ENCODE peak calls at places on chromosomes 3 and 15, in five cellular contexts. Q is activated CD8-positive, alpha-beta memory T cell treated with anti-CD3 and anti-CD28 coated beads for 24 hours; R is fibroblast of villous mesenchyme; B is stimulated activated CD4-positive, alpha-beta T cell treated with anti-CD3 and anti-CD28 coated beads, Interleukin-4, amount 100 ng/mL, for 24 hours; H is GM03348. W is an unnamed sample.
A peak's percentile ranks its signal among the peaks of the same experiment; 100 is the strongest.

GRCh38 chr3:188468672-188469071 is 314.7 kb downstream of the LPP start:
- DNase-seq in B (no peak), H (no peak), Q (no peak), R (peak; percentile 90), W (no peak)

GRCh38 chr3:125072310-125072709 is 16.5 kb upstream of the HEG1 start:
- DNase-seq in H (peak; percentile 44), B (no peak), Q (no peak), R (no peak), W (no peak)

GRCh38 chr3:193132247-193132646 is 108.8 kb upstream of the PLAAT1 start:
- DNase-seq in H (no peak), Q (no peak), R (no peak), B (no peak), W (no peak)

GRCh38 chr3:9914559-9915251 is 2.2 kb upstream of the IL17RC start:
- DNase-seq in H (no peak), Q (no peak), R (no peak), B (no peak), W (no peak)

GRCh38 chr3:27219127-27219860 is 149.9 kb downstream of the NEK10 start:
- DNase-seq in R (peak; percentile 18), Q (no peak), H (peak; percentile 19), B (no peak), W (no peak)

GRCh38 chr15:70876011-70876410 is 16.2 kb downstream of the THAP10 start:
- DNase-seq in R (no peak), B (no peak), H (no peak), Q (no peak), W (no peak)

GRCh38 chr15:99307735-99308134 is 56.5 kb downstream of the LRRC28 start:
- DNase-seq in H (no peak), R (no peak), B (no peak), Q (no peak), W (no peak)

GRCh38 chr3:4741404-4742307 is 237.6 kb upstream of the BHLHE40 start:
- DNase-seq in R (peak; percentile 99), H (peak; percentile 88), B (peak; percentile 18), Q (no peak), W (no peak)

GRCh38 chr15:33994005-33994615 is 25.8 kb downstream of the CHRM5 start:
- DNase-seq in R (peak; percentile 43), B (no peak), Q (no peak), H (no peak), W (no peak)

GRCh38 chr3:33312361-33312760 is 35.1 kb downstream of the FBXL2 start:
- DNase-seq in R (no peak), B (no peak), H (no peak), Q (no peak), W (no peak)

GRCh38 chr3:25945366-25945765 is 155.5 kb downstream of the OXSM start:
- DNase-seq in H (no peak), Q (no peak), R (no peak), B (no peak), W (no peak)

W was measured in osteocyte.